ENCODE peak calls at places on chromosome 19, in five cellular contexts. T is suprapubic skin, V is IMR-90, A is body of pancreas, L is transverse colon. R is an unnamed sample. For H3K27me3 and H3K4me1, the result is how much of the 10 kb centered on the place peaks cover.

GRCh38 chr19:46579286-46579944 is 21.7 kb upstream of the CALM3 start:
- DNase-seq in V (no peak), L (no peak), A (no peak), T (no peak), R (peak)

GRCh38 chr19:44111910-44112463 is 1.2 kb upstream of the ZNF225 start:
- DNase-seq in L (no peak), A (no peak), V (peak), T (no peak), R (peak)

GRCh38 chr19:42528354-42529247 is at the start of gene CEACAM1:
- DNase-seq in V (no peak), L (peak), T (no peak), A (peak), R (peak)

GRCh38 chr19:10299545-10300458 is 9.8 kb downstream of the ZGLP1 start:
- DNase-seq in A (no peak), V (no peak), L (no peak), T (no peak), R (no peak)

GRCh38 chr19:17340302-17340870 is 3.0 kb downstream of the GTPBP3 start:
- DNase-seq in T (peak), A (no peak), L (peak), V (no peak), R (no peak)

GRCh38 chr19:35249848-35250711 is 1.3 kb downstream of the LSR start:
- DNase-seq in L (no peak), A (no peak), V (no peak), T (no peak), R (no peak)

GRCh38 chr19:51531349-51532315 is at the start of gene SIGLEC6:
- DNase-seq in T (no peak), A (no peak), V (no peak), L (peak), R (peak)

GRCh38 chr19:30664358-30665058 is 292.3 kb downstream of the ZNF536 start:
- DNase-seq in T (no peak), A (peak), V (peak), L (no peak), R (peak)

GRCh38 chr19:37855098-37855497 is 51.3 kb downstream of the WDR87 start:
- DNase-seq in T (no peak), V (peak), L (peak), A (peak), R (peak)

GRCh38 chr19:6721773-6722172 is 1.3 kb upstream of the C3 start:
- DNase-seq in A (no peak), T (no peak), L (no peak), V (no peak), R (no peak)

GRCh38 chr19:38880882-38881609 is 3.0 kb upstream of the RINL start:
- DNase-seq in T (no peak), V (no peak), L (no peak), A (no peak), R (no peak)

GRCh38 chr19:2274937-2275535 is 6.9 kb downstream of the PEAK3 start:
- DNase-seq in T (peak), V (peak), A (peak), L (peak), R (peak)

GRCh38 chr19:6047741-6048231 is 62.5 kb downstream of the RFX2 start:
- DNase-seq in T (peak), V (peak), A (no peak), L (no peak), R (peak)

GRCh38 chr19:30464162-30464561 is 92.0 kb downstream of the ZNF536 start:
- DNase-seq in A (no peak), T (no peak), L (no peak), V (no peak), R (no peak)

GRCh38 chr19:48556163-48556562 is 4.2 kb downstream of the SULT2B1 start:
- DNase-seq in A (no peak), L (peak), T (no peak), V (peak), R (no peak)

GRCh38 chr19:45469835-45470146 is 2.0 kb downstream of the FOSB start:
- DNase-seq in V (no peak), L (peak), A (no peak), T (no peak), R (peak)

GRCh38 chr19:5914946-5915781 is 1.1 kb downstream of the CAPS start:
- DNase-seq in V (no peak), T (no peak), A (peak), L (peak), R (no peak)

GRCh38 chr19:51637362-51637978 is 7.3 kb upstream of the SIGLEC5 start:
- DNase-seq in L (no peak), V (no peak), A (no peak), T (no peak), R (no peak)

GRCh38 chr19:38977445-38978314 is 2.1 kb upstream of the FBXO17 start:
- DNase-seq in V (peak), L (no peak), T (no peak), A (no peak), R (no peak)

GRCh38 chr19:43754312-43754561 is 525 bp downstream of the SMG9 start:
- DNase-seq in L (no peak), V (no peak), A (no peak), T (no peak), R (no peak)

GRCh38 chr19:32322541-32322940 is 22.9 kb upstream of the ZNF507 start:
- DNase-seq in A (no peak), L (peak), T (no peak), V (no peak), R (no peak)

GRCh38 chr19:6694147-6694815 is 24.3 kb upstream of the TNFSF14 start:
- DNase-seq in T (no peak), V (no peak), A (no peak), L (no peak), R (peak)

GRCh38 chr19:56085571-56086275 is 35.4 kb downstream of the ZNF787 start:
- DNase-seq in L (no peak), A (no peak), V (peak), T (no peak), R (no peak)
- TF ChIP-seq POLR2A in L (no peak), A (no peak), V (no peak), T (no peak), R (no peak)

GRCh38 chr19:843836-844299 is 3.1 kb downstream of the PRTN3 start:
- DNase-seq in T (no peak), V (no peak), A (no peak), L (no peak), R (no peak)
- H3K27me3 ChIP-seq in T (half or more), V (under half), A (under half), L (half or more), R (under half)

GRCh38 chr19:8446055-8446709 is 1.4 kb downstream of the HNRNPM start:
- DNase-seq in V (no peak), L (no peak), A (no peak), T (no peak), R (no peak)

GRCh38 chr19:8451377-8451776 is 6.6 kb downstream of the HNRNPM start:
- DNase-seq in A (no peak), V (no peak), T (no peak), L (no peak), R (no peak)

GRCh38 chr19:8452446-8453123 is 7.8 kb downstream of the HNRNPM start:
- DNase-seq in L (no peak), T (no peak), A (peak), V (no peak), R (no peak)

GRCh38 chr19:8451885-8452284 is 7.1 kb downstream of the HNRNPM start:
- DNase-seq in T (no peak), A (no peak), L (no peak), V (peak), R (no peak)

GRCh38 chr19:8449830-8450229 is 5.1 kb downstream of the HNRNPM start:
- DNase-seq in L (no peak), A (peak), V (no peak), T (no peak), R (no peak)
- H3K4me1 ChIP-seq in L (under half), A (half or more), V (under half), T (half or more), R (under half)

GRCh38 chr19:3698386-3698950 is 1.8 kb downstream of the PIP5K1C start:
- DNase-seq in T (no peak), V (peak), A (no peak), L (no peak), R (no peak)
- TF ChIP-seq POLR2A in T (no peak), V (no peak), A (no peak), L (no peak), R (no peak)

GRCh38 chr19:18792661-18793060 is 1.6 kb upstream of the COMP start:
- DNase-seq in T (no peak), L (no peak), A (no peak), V (no peak), R (no peak)

GRCh38 chr19:18795540-18795939 is 4.4 kb upstream of the COMP start:
- DNase-seq in L (no peak), V (no peak), T (no peak), A (peak), R (no peak)

GRCh38 chr19:18794692-18795091 is 3.6 kb upstream of the COMP start:
- DNase-seq in V (no peak), T (no peak), L (no peak), A (no peak), R (no peak)

GRCh38 chr19:18793144-18794028 is 2.3 kb upstream of the COMP start:
- DNase-seq in T (no peak), A (peak), L (no peak), V (no peak), R (no peak)

DNA sequence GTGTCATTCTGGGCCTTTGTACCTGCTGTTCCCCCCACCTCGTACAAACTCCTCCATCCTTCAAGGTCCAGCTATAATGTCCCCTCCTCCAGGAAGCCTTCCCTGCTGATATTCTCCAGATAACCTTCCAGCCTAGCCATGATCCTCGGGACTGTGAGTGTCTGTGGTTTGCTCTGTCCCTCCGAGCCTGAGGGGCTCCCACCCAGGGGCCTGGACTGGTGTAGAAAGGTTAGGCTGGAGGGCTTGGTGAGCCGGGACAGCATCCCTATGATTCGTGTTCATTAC is 2.9 kb upstream of the COMP start:
- DNase-seq in A (no peak), L (no peak), V (no peak), T (no peak), R (no peak)
- H3K27me3 ChIP-seq in A (under half), L (half or more), V (half or more), T (half or more), R (under half)

GRCh38 chr19:15279326-15279904 is 47.2 kb upstream of the EPHX3 start:
- DNase-seq in L (no peak), V (no peak), A (no peak), T (no peak), R (no peak)
- H3K4me1 ChIP-seq in L (half or more), V (under half), A (half or more), T (half or more), R (half or more)

DNA sequence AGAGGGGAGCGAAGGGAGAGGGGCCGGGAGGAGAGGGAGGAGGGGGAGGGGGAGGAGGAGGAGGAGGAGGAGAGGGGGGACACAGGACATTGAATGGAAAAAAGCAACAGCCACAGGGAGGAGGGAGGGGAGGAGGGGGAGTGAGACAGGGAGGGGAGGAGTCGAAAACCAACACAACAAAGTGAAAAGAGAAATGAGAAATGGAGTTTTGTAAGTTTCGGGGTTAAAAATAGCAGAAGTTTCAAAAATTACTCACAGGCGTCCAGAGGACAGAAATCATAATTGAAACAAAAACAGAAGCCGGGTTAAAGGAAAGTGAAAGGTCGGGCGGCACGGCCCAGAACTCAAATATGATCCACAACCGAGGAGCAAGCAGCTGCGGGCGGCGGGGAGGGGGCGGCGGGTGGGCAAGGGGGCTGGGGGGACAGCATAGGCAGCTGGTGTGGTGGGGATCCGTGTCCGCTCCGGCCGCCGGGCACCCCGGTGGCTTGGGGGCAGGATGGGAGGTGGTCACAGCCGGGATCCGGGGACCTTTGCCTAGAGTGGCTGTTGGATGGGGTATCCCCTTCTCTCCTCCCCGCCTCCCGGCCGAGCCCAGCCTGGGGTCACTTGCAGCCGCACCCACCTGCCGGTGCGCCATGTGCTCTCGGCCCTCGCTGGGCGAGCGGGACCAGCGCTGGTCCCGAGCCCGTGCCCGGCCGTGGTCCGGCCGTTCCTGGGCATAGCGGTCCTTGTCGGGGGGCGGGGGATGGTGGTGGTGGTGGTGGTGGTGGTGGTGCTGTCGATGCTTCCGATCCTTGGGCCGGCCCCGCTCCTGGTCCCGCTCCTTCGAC is 58.1 kb downstream of the IER2 start:
- DNase-seq in V (peak), T (peak), A (no peak), L (peak), R (peak)
- TF ChIP-seq POLR2A in V (no peak), T (no peak), A (no peak), L (no peak), R (no peak)

DNA sequence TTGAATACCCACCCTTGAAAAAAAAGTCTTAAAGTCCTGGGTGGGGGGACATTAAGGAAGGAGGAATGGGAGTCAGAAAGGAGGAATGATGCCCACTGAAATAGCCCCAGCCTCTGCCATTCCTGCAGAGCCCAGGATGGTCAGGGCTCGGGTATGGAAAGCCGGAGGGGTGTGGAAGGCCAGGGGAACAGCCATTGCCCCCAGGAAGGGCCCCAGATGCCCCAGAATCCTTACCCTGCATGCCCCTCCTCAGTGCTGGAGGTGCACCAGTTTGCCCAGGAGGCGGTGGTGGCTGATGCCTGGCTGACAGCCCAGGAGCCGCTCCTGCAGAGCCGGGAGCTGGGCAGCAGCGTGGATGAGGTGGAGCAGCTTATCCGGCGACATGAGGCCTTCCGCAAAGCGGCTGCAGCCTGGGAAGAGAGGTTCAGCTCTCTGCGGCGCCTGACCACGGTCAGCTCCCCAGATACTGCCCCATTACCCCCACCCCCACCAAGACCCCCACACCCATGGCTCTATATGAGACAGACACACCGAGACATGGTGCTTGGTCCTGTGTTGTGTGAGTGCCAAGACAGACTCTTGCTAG is 10.7 kb upstream of the SHKBP1 start:
- DNase-seq in A (no peak), T (no peak), V (no peak), L (no peak), R (no peak)
- H3K27me3 ChIP-seq in A (under half), T (under half), V (under half), L (half or more), R (under half)

DNA sequence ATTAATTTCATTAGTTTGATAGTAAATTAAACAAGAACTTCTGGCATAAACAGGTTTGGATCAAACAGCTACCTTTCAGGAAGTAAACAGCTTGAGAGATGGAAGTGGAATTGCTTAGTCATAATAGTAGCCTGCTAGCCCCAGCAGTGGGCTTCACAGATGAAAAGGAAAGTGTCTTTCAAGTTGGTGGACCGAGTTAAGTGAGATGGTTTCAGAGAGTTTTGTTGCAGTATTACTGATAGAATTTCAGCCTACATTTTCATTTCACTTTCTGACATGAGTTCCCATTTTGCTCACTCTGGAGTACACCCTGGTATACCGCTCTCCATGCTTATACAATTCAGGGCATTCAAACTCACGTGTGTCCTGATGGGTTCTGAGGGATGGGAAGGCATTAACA is 2.0 kb upstream of the PTOV1 start:
- DNase-seq in L (no peak), V (no peak), A (no peak), T (no peak), R (no peak)
- H3K4me1 ChIP-seq in L (under half), V (under half), A (under half), T (under half), R (under half)

R was measured in testis.